ENCODE peak calls at places on chromosomes 1 and 21, in five cellular contexts. C is CD4-positive, CD25-positive, alpha-beta regulatory T cell; G is kidney; J is neuronal stem cell; O is uterus. N is an unnamed sample.
A peak's percentile ranks its signal among the peaks of the same experiment; 100 is the strongest.

GRCh38 chr1:114668784-114669561 is 876 bp downstream of the DENND2C start:
- DNase-seq in G (no peak), O (no peak), C (no peak), J (peak; percentile 5), N (no peak)

GRCh38 chr1:47687618-47687940 is 249.7 kb downstream of the FOXD2 start:
- DNase-seq in O (no peak), C (no peak), G (no peak), J (no peak), N (no peak)

GRCh38 chr1:228360533-228361313 is 45.9 kb downstream of the TRIM11 start:
- DNase-seq in J (no peak), G (peak; percentile 72), O (no peak), C (no peak), N (no peak)

GRCh38 chr1:112196731-112197130 is 199.3 kb upstream of the CTTNBP2NL start:
- DNase-seq in C (no peak), J (no peak), G (no peak), O (no peak), N (no peak)

GRCh38 chr1:156249593-156249992 is 1.7 kb upstream of the PAQR6 start:
- DNase-seq in G (no peak), C (no peak), J (no peak), O (no peak), N (no peak)

GRCh38 chr1:85275701-85276289 is 637 bp downstream of the BCL10 start:
- DNase-seq in C (peak; percentile 31), J (peak; percentile 44), G (no peak), O (no peak), N (no peak)

GRCh38 chr1:111738436-111739221 is 566 bp downstream of the INKA2 start:
- DNase-seq in C (no peak), J (no peak), G (peak; percentile 88), O (peak; percentile 78), N (peak; percentile 45)

GRCh38 chr1:234730542-234731370 is 120.8 kb upstream of the IRF2BP2 start:
- DNase-seq in C (no peak), O (no peak), J (no peak), G (no peak), N (no peak)

GRCh38 chr1:61741682-61742619 is at the start of gene PATJ:
- DNase-seq in G (peak; percentile 93), O (peak; percentile 56), C (peak; percentile 64), J (peak; percentile 27), N (peak; percentile 10)

GRCh38 chr1:1264868-1265272 is 8.8 kb downstream of the UBE2J2 start:
- DNase-seq in C (no peak), O (no peak), G (peak; percentile 39), J (no peak), N (no peak)

GRCh38 chr1:79005945-79006344 is 585 bp downstream of the ADGRL4 start:
- DNase-seq in G (no peak), C (no peak), O (no peak), J (no peak), N (no peak)
- H3K27ac ChIP-seq in G (peak overlapping the region; percentile 53), C (no peak overlapping the region), O (peak overlapping the region; percentile 76), J (no peak overlapping the region), N (no peak overlapping the region)

GRCh38 chr21:38308010-38308784 is 51.4 kb downstream of the KCNJ15 start:
- DNase-seq in O (no peak), J (no peak), G (no peak), C (no peak), N (no peak)
- H3K27ac ChIP-seq in O (no peak overlapping the region), J (no peak overlapping the region), G (no peak overlapping the region), C (no peak overlapping the region), N (no peak overlapping the region)

GRCh38 chr1:110557481-110557880 is 38.5 kb upstream of the KCNA10 start:
- DNase-seq in O (no peak), C (no peak), J (no peak), G (no peak), N (no peak)
- H3K27ac ChIP-seq in O (no peak overlapping the region), C (no peak overlapping the region), J (no peak overlapping the region), G (no peak overlapping the region), N (no peak overlapping the region)

DNA sequence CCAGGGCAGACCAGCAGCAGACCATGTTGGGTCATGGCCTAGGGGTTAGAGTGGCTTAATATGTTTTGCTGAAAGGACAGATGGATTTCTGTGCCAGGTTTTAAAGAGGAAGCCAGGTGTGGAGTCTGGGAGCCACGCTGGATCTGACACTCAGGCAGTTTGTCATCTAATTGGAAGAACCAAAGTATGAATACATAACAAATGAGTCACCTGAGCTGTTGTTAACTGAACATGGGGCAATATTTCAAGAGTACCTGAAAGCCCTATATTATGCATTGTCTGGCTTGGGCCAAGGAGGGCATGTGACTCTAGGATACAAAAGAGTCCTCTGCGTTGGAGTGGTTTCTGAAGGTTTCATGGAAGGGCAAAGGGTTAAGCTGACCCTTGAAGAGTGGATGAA is 70.6 kb downstream of the LMO4 start:
- DNase-seq in C (no peak), O (no peak), J (no peak), G (no peak), N (no peak)
- H3K27ac ChIP-seq in C (no peak overlapping the region), O (no peak overlapping the region), J (no peak overlapping the region), G (no peak overlapping the region), N (no peak overlapping the region)

GRCh38 chr1:13762642-13763041 is 62.7 kb downstream of the PRDM2 start:
- DNase-seq in J (no peak), G (no peak), O (no peak), C (no peak), N (no peak)
- H3K27ac ChIP-seq in J (peak overlapping the region; percentile 38), G (no peak overlapping the region), O (no peak overlapping the region), C (no peak overlapping the region), N (no peak overlapping the region)

DNA sequence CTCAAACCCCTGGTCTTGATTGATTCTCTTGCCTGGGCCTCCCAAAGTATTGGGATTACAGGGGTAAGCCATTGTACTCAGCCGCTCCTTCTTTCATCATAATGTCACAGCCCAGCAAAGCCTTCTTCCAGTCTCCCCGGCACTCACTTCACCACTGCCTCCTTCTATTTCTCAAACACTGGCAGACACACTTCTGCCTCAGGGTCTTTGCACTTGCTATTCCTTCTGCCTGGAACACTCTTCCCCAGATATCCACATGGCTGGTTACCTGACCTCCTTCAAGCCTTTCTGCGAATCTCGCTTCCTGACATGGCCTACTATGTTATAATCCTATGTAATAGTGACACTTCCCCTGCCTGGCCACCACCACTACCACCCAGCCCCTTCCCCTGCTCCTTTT is 7.2 kb upstream of the SLC9A1 start:
- DNase-seq in J (no peak), C (no peak), O (no peak), G (no peak), N (no peak)
- H3K27ac ChIP-seq in J (no peak overlapping the region), C (peak overlapping the region; percentile 47), O (no peak overlapping the region), G (no peak overlapping the region), N (peak overlapping the region; percentile 30)

GRCh38 chr21:39318091-39318959 is 4.9 kb upstream of the BRWD1 start:
- DNase-seq in O (no peak), G (no peak), J (no peak), C (no peak), N (no peak)
- H3K27ac ChIP-seq in O (no peak overlapping the region), G (no peak overlapping the region), J (no peak overlapping the region), C (no peak overlapping the region), N (peak overlapping the region; percentile 60)

GRCh38 chr1:54705153-54705552 is 10.5 kb upstream of the TTC4 start:
- DNase-seq in C (no peak), J (no peak), G (no peak), O (no peak), N (no peak)
- H3K27ac ChIP-seq in C (no peak overlapping the region), J (no peak overlapping the region), G (no peak overlapping the region), O (no peak overlapping the region), N (no peak overlapping the region)

GRCh38 chr1:181150842-181151241 is 62.3 kb downstream of the IER5 start:
- DNase-seq in C (no peak), J (no peak), G (no peak), O (no peak), N (no peak)

GRCh38 chr1:181148636-181149035 is 60.1 kb downstream of the IER5 start:
- DNase-seq in J (no peak), G (no peak), O (no peak), C (no peak), N (no peak)

GRCh38 chr1:181151378-181152326 is 63.2 kb downstream of the IER5 start:
- DNase-seq in J (no peak), C (no peak), O (no peak), G (no peak), N (no peak)

GRCh38 chr1:181150273-181150672 is 61.8 kb downstream of the IER5 start:
- DNase-seq in C (no peak), J (no peak), O (no peak), G (no peak), N (no peak)

DNA sequence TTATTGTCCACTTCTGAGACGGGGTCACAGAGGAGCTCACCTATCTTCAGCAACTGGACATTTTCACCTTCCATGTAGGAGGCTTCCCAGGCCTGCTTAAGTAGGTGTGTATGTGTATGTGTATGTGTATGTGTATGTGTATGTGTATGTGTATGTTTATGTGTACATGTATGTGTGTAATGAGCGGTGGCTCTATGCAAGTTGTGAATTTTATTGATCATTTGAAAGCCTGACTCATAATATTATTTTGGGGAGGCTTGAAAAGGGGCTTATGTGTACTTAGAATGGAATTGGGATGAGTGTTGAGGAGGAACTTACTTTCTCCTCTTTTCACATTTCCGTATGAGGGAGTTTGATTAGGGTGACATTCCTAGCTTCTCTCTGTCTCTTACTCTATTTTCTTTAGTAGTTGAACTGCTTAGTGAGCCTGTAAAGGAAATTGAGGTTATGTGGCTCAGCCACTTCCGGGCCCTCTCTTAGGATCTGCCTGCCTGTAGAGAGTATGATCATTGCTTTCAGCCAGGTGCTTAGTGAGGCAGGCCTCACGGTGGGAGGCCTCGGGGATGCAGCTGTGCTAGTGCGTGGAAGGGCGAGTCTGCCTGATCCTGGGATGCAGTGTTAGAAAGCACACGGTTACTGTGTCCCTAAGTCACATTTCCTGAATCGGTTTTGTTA is 61.0 kb downstream of the IER5 start:
- DNase-seq in J (no peak), C (peak; percentile 59), O (no peak), G (no peak), N (no peak)
- H3K27ac ChIP-seq in J (no peak overlapping the region), C (peak overlapping the region; percentile 76), O (peak overlapping the region; percentile 97), G (no peak overlapping the region), N (peak overlapping the region; percentile 62)

GRCh38 chr1:183051546-183051945 is 28.3 kb downstream of the LAMC1 start:
- DNase-seq in C (no peak), J (no peak), G (no peak), O (no peak), N (no peak)
- H3K27ac ChIP-seq in C (no peak overlapping the region), J (no peak overlapping the region), G (no peak overlapping the region), O (no peak overlapping the region), N (no peak overlapping the region)

N was measured in HL-60.